ENCODE peak calls at places on chromosomes 5 and 9, in ten cellular contexts. One of them, this sample, is unnamed.

GRCh38 chr5:94021246-94021645 is 279.8 kb upstream of the POU5F2 start:
- DNase-seq in CD8-positive, alpha-beta T cell: no peak
- DNase-seq in heart right ventricle: no peak
- DNase-seq in neural crest cell: no peak
- DNase-seq in transverse colon: no peak
- DNase-seq in esophagus squamous epithelium: no peak
- DNase-seq in keratinocyte: no peak
- DNase-seq in adrenal gland: peak; percentile 58
- DNase-seq in lower lobe of right lung: no peak
- DNase-seq in BE2C: no peak
- DNase-seq in this sample: peak; percentile 56

GRCh38 chr5:84239509-84239908 is 145.2 kb downstream of the EDIL3 start:
- DNase-seq in CD8-positive, alpha-beta T cell: no peak
- DNase-seq in heart right ventricle: no peak
- DNase-seq in neural crest cell: no peak
- DNase-seq in transverse colon: no peak
- DNase-seq in esophagus squamous epithelium: no peak
- DNase-seq in keratinocyte: no peak
- DNase-seq in adrenal gland: no peak
- DNase-seq in lower lobe of right lung: no peak
- DNase-seq in BE2C: no peak
- DNase-seq in this sample: no peak

GRCh38 chr9:126376311-126376902 is 49.8 kb downstream of the MVB12B start:
- DNase-seq in CD8-positive, alpha-beta T cell: no peak
- DNase-seq in heart right ventricle: no peak
- DNase-seq in neural crest cell: peak; percentile 60
- DNase-seq in transverse colon: peak; percentile 74
- DNase-seq in esophagus squamous epithelium: no peak
- DNase-seq in keratinocyte: no peak
- DNase-seq in adrenal gland: no peak
- DNase-seq in lower lobe of right lung: no peak
- DNase-seq in BE2C: no peak
- DNase-seq in this sample: no peak

GRCh38 chr9:108213516-108213915 is 642.3 kb downstream of the ACTL7B start:
- DNase-seq in CD8-positive, alpha-beta T cell: no peak
- DNase-seq in heart right ventricle: no peak
- DNase-seq in neural crest cell: no peak
- DNase-seq in transverse colon: no peak
- DNase-seq in esophagus squamous epithelium: no peak
- DNase-seq in keratinocyte: no peak
- DNase-seq in adrenal gland: no peak
- DNase-seq in lower lobe of right lung: no peak
- DNase-seq in BE2C: no peak
- DNase-seq in this sample: no peak

GRCh38 chr5:138352071-138352721 is at the start of gene KDM3B:
- DNase-seq in CD8-positive, alpha-beta T cell: peak; percentile 96
- DNase-seq in heart right ventricle: peak; percentile 88
- DNase-seq in neural crest cell: peak; percentile 97
- DNase-seq in transverse colon: peak; percentile 91
- DNase-seq in esophagus squamous epithelium: peak; percentile 9
- DNase-seq in keratinocyte: no peak
- DNase-seq in adrenal gland: peak; percentile 85
- DNase-seq in lower lobe of right lung: peak; percentile 90
- DNase-seq in BE2C: peak; percentile 87
- DNase-seq in this sample: peak; percentile 86

GRCh38 chr5:168327019-168327421 is 35.6 kb downstream of the WWC1 start:
- DNase-seq in CD8-positive, alpha-beta T cell: no peak
- DNase-seq in heart right ventricle: no peak
- DNase-seq in neural crest cell: no peak
- DNase-seq in transverse colon: no peak
- DNase-seq in esophagus squamous epithelium: no peak
- DNase-seq in keratinocyte: no peak
- DNase-seq in adrenal gland: no peak
- DNase-seq in lower lobe of right lung: no peak
- DNase-seq in BE2C: no peak
- DNase-seq in this sample: no peak

GRCh38 chr9:137310190-137311052 is 8.3 kb upstream of the NRARP start:
- DNase-seq in CD8-positive, alpha-beta T cell: no peak
- DNase-seq in heart right ventricle: peak; percentile 10
- DNase-seq in neural crest cell: no peak
- DNase-seq in transverse colon: peak; percentile 79
- DNase-seq in esophagus squamous epithelium: no peak
- DNase-seq in keratinocyte: no peak
- DNase-seq in adrenal gland: no peak
- DNase-seq in lower lobe of right lung: peak; percentile 45
- DNase-seq in BE2C: peak; percentile 10
- DNase-seq in this sample: peak; percentile 84

GRCh38 chr9:107212613-107213012 is 70.5 kb upstream of the RAD23B start:
- DNase-seq in CD8-positive, alpha-beta T cell: no peak
- DNase-seq in heart right ventricle: no peak
- DNase-seq in neural crest cell: no peak
- DNase-seq in transverse colon: no peak
- DNase-seq in esophagus squamous epithelium: no peak
- DNase-seq in keratinocyte: no peak
- DNase-seq in adrenal gland: no peak
- DNase-seq in lower lobe of right lung: no peak
- DNase-seq in BE2C: no peak
- DNase-seq in this sample: no peak

GRCh38 chr9:135294826-135295225 is 184.8 kb upstream of the PPP1R26 start:
- DNase-seq in CD8-positive, alpha-beta T cell: no peak
- DNase-seq in heart right ventricle: no peak
- DNase-seq in neural crest cell: no peak
- DNase-seq in transverse colon: no peak
- DNase-seq in esophagus squamous epithelium: no peak
- DNase-seq in keratinocyte: no peak
- DNase-seq in adrenal gland: no peak
- DNase-seq in lower lobe of right lung: no peak
- DNase-seq in BE2C: peak; percentile 22
- DNase-seq in this sample: no peak

GRCh38 chr5:56669534-56670483 is 145.5 kb upstream of the MAP3K1 start:
- DNase-seq in CD8-positive, alpha-beta T cell: no peak
- DNase-seq in heart right ventricle: no peak
- DNase-seq in neural crest cell: no peak
- DNase-seq in transverse colon: peak; percentile 71
- DNase-seq in esophagus squamous epithelium: peak; percentile 36
- DNase-seq in keratinocyte: no peak
- DNase-seq in adrenal gland: peak; percentile 61
- DNase-seq in lower lobe of right lung: peak; percentile 66
- DNase-seq in BE2C: no peak
- DNase-seq in this sample: peak; percentile 91

GRCh38 chr9:113715086-113715485 is 161.0 kb upstream of the ZNF618 start:
- DNase-seq in CD8-positive, alpha-beta T cell: no peak
- DNase-seq in heart right ventricle: no peak
- DNase-seq in neural crest cell: no peak
- DNase-seq in transverse colon: no peak
- DNase-seq in esophagus squamous epithelium: no peak
- DNase-seq in keratinocyte: no peak
- DNase-seq in adrenal gland: no peak
- DNase-seq in lower lobe of right lung: no peak
- DNase-seq in BE2C: no peak
- DNase-seq in this sample: no peak

GRCh38 chr5:134084570-134084969 is 29.9 kb upstream of the TCF7 start:
- DNase-seq in CD8-positive, alpha-beta T cell: no peak
- DNase-seq in heart right ventricle: no peak
- DNase-seq in neural crest cell: no peak
- DNase-seq in transverse colon: no peak
- DNase-seq in esophagus squamous epithelium: no peak
- DNase-seq in keratinocyte: no peak
- DNase-seq in adrenal gland: no peak
- DNase-seq in lower lobe of right lung: no peak
- DNase-seq in BE2C: no peak
- DNase-seq in this sample: no peak

GRCh38 chr5:79850316-79850822 is 140.7 kb downstream of the MTX3 start:
- DNase-seq in CD8-positive, alpha-beta T cell: no peak
- DNase-seq in heart right ventricle: no peak
- DNase-seq in neural crest cell: no peak
- DNase-seq in transverse colon: no peak
- DNase-seq in esophagus squamous epithelium: no peak
- DNase-seq in keratinocyte: no peak
- DNase-seq in adrenal gland: no peak
- DNase-seq in lower lobe of right lung: no peak
- DNase-seq in BE2C: no peak
- DNase-seq in this sample: no peak

GRCh38 chr9:131661954-131662621 is 77.8 kb downstream of the RAPGEF1 start:
- DNase-seq in CD8-positive, alpha-beta T cell: peak; percentile 58
- DNase-seq in heart right ventricle: no peak
- DNase-seq in neural crest cell: no peak
- DNase-seq in transverse colon: no peak
- DNase-seq in esophagus squamous epithelium: no peak
- DNase-seq in keratinocyte: no peak
- DNase-seq in adrenal gland: no peak
- DNase-seq in lower lobe of right lung: no peak
- DNase-seq in BE2C: no peak
- DNase-seq in this sample: no peak

GRCh38 chr5:138661991-138662434 is 86.8 kb upstream of the HSPA9 start:
- DNase-seq in CD8-positive, alpha-beta T cell: no peak
- DNase-seq in heart right ventricle: no peak
- DNase-seq in neural crest cell: no peak
- DNase-seq in transverse colon: no peak
- DNase-seq in esophagus squamous epithelium: no peak
- DNase-seq in keratinocyte: no peak
- DNase-seq in adrenal gland: no peak
- DNase-seq in lower lobe of right lung: no peak
- DNase-seq in BE2C: no peak
- DNase-seq in this sample: no peak

GRCh38 chr5:109705596-109705995 is 15.9 kb downstream of the MAN2A1 start:
- DNase-seq in CD8-positive, alpha-beta T cell: no peak
- DNase-seq in heart right ventricle: no peak
- DNase-seq in neural crest cell: no peak
- DNase-seq in transverse colon: no peak
- DNase-seq in esophagus squamous epithelium: no peak
- DNase-seq in keratinocyte: no peak
- DNase-seq in adrenal gland: no peak
- DNase-seq in lower lobe of right lung: no peak
- DNase-seq in BE2C: no peak
- DNase-seq in this sample: no peak

GRCh38 chr5:172943283-172943841 is 15.9 kb upstream of the RPL26L1 start:
- DNase-seq in CD8-positive, alpha-beta T cell: no peak
- DNase-seq in heart right ventricle: no peak
- DNase-seq in neural crest cell: no peak
- DNase-seq in transverse colon: no peak
- DNase-seq in esophagus squamous epithelium: no peak
- DNase-seq in keratinocyte: no peak
- DNase-seq in adrenal gland: no peak
- DNase-seq in lower lobe of right lung: no peak
- DNase-seq in BE2C: peak; percentile 41
- DNase-seq in this sample: no peak

GRCh38 chr5:177489119-177489716 is 8.2 kb downstream of the PDLIM7 start:
- DNase-seq in CD8-positive, alpha-beta T cell: no peak
- DNase-seq in heart right ventricle: no peak
- DNase-seq in neural crest cell: no peak
- DNase-seq in transverse colon: peak; percentile 63
- DNase-seq in esophagus squamous epithelium: no peak
- DNase-seq in keratinocyte: no peak
- DNase-seq in adrenal gland: no peak
- DNase-seq in lower lobe of right lung: no peak
- DNase-seq in BE2C: peak; percentile 85
- DNase-seq in this sample: no peak
- TF ChIP-seq CTCF in CD8-positive, alpha-beta T cell: no peak
- TF ChIP-seq CTCF in heart right ventricle: no peak
- TF ChIP-seq CTCF in neural crest cell: no peak
- TF ChIP-seq CTCF in transverse colon: no peak
- TF ChIP-seq CTCF in esophagus squamous epithelium: no peak
- TF ChIP-seq CTCF in keratinocyte: no peak
- TF ChIP-seq CTCF in adrenal gland: no peak
- TF ChIP-seq CTCF in lower lobe of right lung: no peak
- TF ChIP-seq CTCF in BE2C: peak; percentile 60
- TF ChIP-seq CTCF in this sample: no peak

DNA sequence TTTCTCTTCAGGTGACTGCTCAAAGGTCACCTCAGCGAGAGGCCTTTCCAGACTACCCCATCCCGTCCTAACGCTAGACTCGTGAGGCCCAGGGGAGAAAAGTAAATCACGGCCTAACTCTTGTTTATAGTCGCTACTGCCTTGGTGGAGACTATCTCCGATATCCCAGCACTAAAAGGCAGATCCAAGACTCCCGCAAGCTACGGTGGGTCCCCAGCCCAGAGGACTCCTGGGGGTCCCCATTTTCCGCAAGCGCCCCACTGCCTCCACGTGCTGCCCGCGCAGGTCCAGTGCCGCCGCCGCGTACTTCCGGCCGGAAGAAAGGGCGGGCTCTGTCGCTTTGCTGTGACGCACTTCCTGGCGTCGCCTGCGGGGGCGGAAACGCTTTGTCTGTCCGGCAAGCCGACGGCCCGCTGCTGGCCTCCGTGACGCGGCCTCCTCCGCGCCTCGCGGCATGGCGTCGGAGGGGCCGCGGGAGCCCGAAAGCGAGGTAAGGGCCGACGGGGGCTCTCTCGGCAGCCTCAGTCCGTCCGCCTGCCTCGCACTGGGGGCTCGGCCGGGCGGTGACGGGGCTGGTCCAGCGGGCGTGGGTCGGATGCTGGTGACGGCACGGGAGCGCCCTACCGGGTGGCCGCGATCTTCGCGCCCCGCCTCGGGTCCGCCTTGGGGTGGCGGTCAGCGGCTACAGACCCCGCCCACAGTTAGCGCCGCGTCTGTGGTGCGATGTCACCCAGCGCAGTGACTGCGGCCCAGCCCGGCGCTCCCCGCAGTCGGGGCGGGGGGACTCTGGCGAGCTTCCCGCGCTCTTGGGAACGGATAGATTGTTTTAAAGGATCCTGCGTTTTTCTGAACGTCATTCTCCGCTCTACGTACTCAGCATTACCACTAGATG is at the start of gene SECISBP2:
- DNase-seq in CD8-positive, alpha-beta T cell: peak; percentile 97
- DNase-seq in heart right ventricle: peak; percentile 97
- DNase-seq in neural crest cell: peak; percentile 92
- DNase-seq in transverse colon: peak; percentile 96
- DNase-seq in esophagus squamous epithelium: peak; percentile 75
- DNase-seq in keratinocyte: peak; percentile 66
- DNase-seq in adrenal gland: peak; percentile 97
- DNase-seq in lower lobe of right lung: peak; percentile 97
- DNase-seq in BE2C: peak; percentile 97
- DNase-seq in this sample: peak; percentile 94
- TF ChIP-seq CTCF in CD8-positive, alpha-beta T cell: no peak
- TF ChIP-seq CTCF in heart right ventricle: peak; percentile 78
- TF ChIP-seq CTCF in neural crest cell: peak; percentile 87
- TF ChIP-seq CTCF in transverse colon: no peak
- TF ChIP-seq CTCF in esophagus squamous epithelium: peak; percentile 65
- TF ChIP-seq CTCF in keratinocyte: peak; percentile 59
- TF ChIP-seq CTCF in adrenal gland: peak; percentile 69
- TF ChIP-seq CTCF in lower lobe of right lung: peak; percentile 76
- TF ChIP-seq CTCF in BE2C: peak; percentile 80
- TF ChIP-seq CTCF in this sample: peak; percentile 84

GRCh38 chr9:133768859-133769510 is 30.8 kb upstream of the SARDH start:
- DNase-seq in CD8-positive, alpha-beta T cell: no peak
- DNase-seq in heart right ventricle: no peak
- DNase-seq in neural crest cell: no peak
- DNase-seq in transverse colon: no peak
- DNase-seq in esophagus squamous epithelium: no peak
- DNase-seq in keratinocyte: no peak
- DNase-seq in adrenal gland: peak; percentile 66
- DNase-seq in lower lobe of right lung: peak; percentile 39
- DNase-seq in BE2C: peak; percentile 47
- DNase-seq in this sample: peak; percentile 99
- TF ChIP-seq CTCF in CD8-positive, alpha-beta T cell: no peak
- TF ChIP-seq CTCF in heart right ventricle: no peak
- TF ChIP-seq CTCF in neural crest cell: no peak
- TF ChIP-seq CTCF in transverse colon: no peak
- TF ChIP-seq CTCF in esophagus squamous epithelium: no peak
- TF ChIP-seq CTCF in keratinocyte: no peak
- TF ChIP-seq CTCF in adrenal gland: no peak
- TF ChIP-seq CTCF in lower lobe of right lung: no peak
- TF ChIP-seq CTCF in BE2C: peak; percentile 54
- TF ChIP-seq CTCF in this sample: peak; percentile 87

GRCh38 chr5:10689391-10690081 is 71.5 kb downstream of the DAP start:
- DNase-seq in CD8-positive, alpha-beta T cell: no peak
- DNase-seq in heart right ventricle: no peak
- DNase-seq in neural crest cell: peak; percentile 8
- DNase-seq in transverse colon: no peak
- DNase-seq in esophagus squamous epithelium: no peak
- DNase-seq in keratinocyte: no peak
- DNase-seq in adrenal gland: peak; percentile 44
- DNase-seq in lower lobe of right lung: no peak
- DNase-seq in BE2C: peak; percentile 70
- DNase-seq in this sample: no peak
- TF ChIP-seq CTCF in CD8-positive, alpha-beta T cell: no peak
- TF ChIP-seq CTCF in heart right ventricle: peak; percentile 30
- TF ChIP-seq CTCF in neural crest cell: peak; percentile 31
- TF ChIP-seq CTCF in transverse colon: no peak
- TF ChIP-seq CTCF in esophagus squamous epithelium: no peak
- TF ChIP-seq CTCF in keratinocyte: peak; percentile 61
- TF ChIP-seq CTCF in adrenal gland: no peak
- TF ChIP-seq CTCF in lower lobe of right lung: no peak
- TF ChIP-seq CTCF in BE2C: peak; percentile 64
- TF ChIP-seq CTCF in this sample: no peak